ENCODE peak calls at places on chromosomes 16 and 17, in six cellular contexts. N is stimulated activated CD4-positive, alpha-beta T cell treated with anti-CD3 and anti-CD28 coated beads, Interleukin-4, amount 100 ng/mL, for 24 hours; R is breast epithelium; H is adrenal gland; Q is SW480; Y is hepatic stellate cell. S is an unnamed sample.

GRCh38 chr17:57294629-57295501 is 38.5 kb downstream of the MSI2 start:
- DNase-seq in N (peak), R (no peak), H (peak), Q (peak), Y (no peak), S (peak)

GRCh38 chr17:17700251-17700969 is 19.2 kb downstream of the RAI1 start:
- DNase-seq in N (no peak), R (no peak), H (no peak), Q (peak), Y (no peak), S (no peak)

GRCh38 chr16:11871193-11871592 is 19.9 kb upstream of the RSL1D1 start:
- DNase-seq in N (no peak), R (no peak), H (no peak), Q (no peak), Y (no peak), S (peak)

GRCh38 chr17:49442051-49442450 is 27.4 kb upstream of the PHB1 start:
- DNase-seq in N (no peak), R (no peak), H (no peak), Q (no peak), Y (no peak), S (no peak)

GRCh38 chr16:77896357-77896972 is 108.1 kb downstream of the VAT1L start:
- DNase-seq in N (no peak), R (no peak), H (no peak), Q (peak), Y (no peak), S (no peak)

GRCh38 chr17:10130263-10130662 is 68.1 kb downstream of the GAS7 start:
- DNase-seq in N (no peak), R (no peak), H (no peak), Q (no peak), Y (no peak), S (no peak)

GRCh38 chr17:37813753-37814152 is 68.9 kb upstream of the HNF1B start:
- DNase-seq in N (no peak), R (no peak), H (no peak), Q (peak), Y (peak), S (peak)

GRCh38 chr17:42249681-42250446 is 26.3 kb downstream of the STAT5B start:
- DNase-seq in N (peak), R (no peak), H (no peak), Q (no peak), Y (no peak), S (no peak)

GRCh38 chr16:70723740-70724145 is 37.9 kb upstream of the MTSS2 start:
- DNase-seq in N (no peak), R (no peak), H (no peak), Q (no peak), Y (no peak), S (no peak)

GRCh38 chr17:8480011-8480976 is 44.6 kb downstream of the NDEL1 start:
- DNase-seq in N (no peak), R (no peak), H (no peak), Q (no peak), Y (no peak), S (no peak)

GRCh38 chr17:71866095-71866494 is 254.7 kb upstream of the SOX9 start:
- DNase-seq in N (no peak), R (no peak), H (no peak), Q (no peak), Y (no peak), S (no peak)

GRCh38 chr16:86707171-86707570 is 128.8 kb downstream of the FOXL1 start:
- DNase-seq in N (no peak), R (no peak), H (no peak), Q (no peak), Y (no peak), S (no peak)

GRCh38 chr17:16922386-16923096 is 49.4 kb downstream of the TNFRSF13B start:
- DNase-seq in N (no peak), R (no peak), H (no peak), Q (no peak), Y (no peak), S (no peak)

GRCh38 chr16:69724981-69725479 is 1.3 kb downstream of the NQO1 start:
- DNase-seq in N (no peak), R (no peak), H (no peak), Q (no peak), Y (no peak), S (no peak)